ENCODE peak calls at places on chromosomes 3 and 15, in eight cellular contexts. Q is neuronal stem cell; L is ovary; G is ELR; V is activated T-cell treated with anti-CD3 and anti-CD28 coated beads, Interleukin-2, amount 50 U/mL, for 48 hours; I is sciatic nerve; Z is hepatocyte; K is HT1080. B is an unnamed sample.

GRCh38 chr3:195815169-195815771 is 3.5 kb upstream of the MUC4 start:
- DNase-seq in L (no peak), G (peak; percentile 47), K (peak; percentile 75), Q (no peak), V (no peak), Z (peak; percentile 54), I (no peak), B (no peak)

GRCh38 chr3:38031022-38031994 is 1.9 kb upstream of the PLCD1 start:
- DNase-seq in L (peak; percentile 37), Z (peak; percentile 30), I (peak; percentile 68), V (peak; percentile 46), K (peak; percentile 81), Q (no peak), G (peak; percentile 50), B (peak; percentile 41)

GRCh38 chr15:74243431-74243830 is 7.3 kb downstream of the CCDC33 start:
- DNase-seq in V (no peak), Q (no peak), G (no peak), I (no peak), K (no peak), L (no peak), Z (no peak), B (no peak)

GRCh38 chr3:52237006-52237658 is 1.8 kb downstream of the TWF2 start:
- DNase-seq in Z (no peak), I (no peak), L (no peak), G (no peak), Q (no peak), K (no peak), V (no peak), B (no peak)

GRCh38 chr3:144127700-144128099 is 156.1 kb downstream of the DIPK2A start:
- DNase-seq in Z (no peak), V (no peak), I (no peak), K (no peak), Q (no peak), L (no peak), G (no peak), B (no peak)

GRCh38 chr3:25971736-25972135 is 181.8 kb downstream of the OXSM start:
- DNase-seq in Z (no peak), K (no peak), L (no peak), I (no peak), V (no peak), G (no peak), Q (no peak), B (no peak)

GRCh38 chr3:46566040-46566631 is at the start of gene LRRC2:
- DNase-seq in L (peak; percentile 72), V (peak; percentile 28), Q (no peak), G (peak; percentile 64), I (no peak), Z (peak; percentile 68), K (no peak), B (peak; percentile 23)

GRCh38 chr3:68779261-68779660 is 153.1 kb downstream of the TAFA4 start:
- DNase-seq in V (no peak), Z (no peak), I (no peak), K (no peak), L (no peak), Q (no peak), G (no peak), B (no peak)

GRCh38 chr3:148453764-148454163 is 243.9 kb upstream of the AGTR1 start:
- DNase-seq in G (no peak), Q (no peak), Z (peak; percentile 9), L (no peak), V (no peak), I (no peak), K (no peak), B (no peak)

GRCh38 chr3:126113733-126114132 is 29.8 kb upstream of the SLC41A3 start:
- DNase-seq in K (no peak), G (peak; percentile 16), V (no peak), I (peak; percentile 15), Z (no peak), Q (no peak), L (no peak), B (no peak)

GRCh38 chr3:81395739-81396138 is 365.7 kb downstream of the GBE1 start:
- DNase-seq in G (no peak), K (no peak), I (no peak), L (no peak), Z (peak; percentile 6), V (no peak), Q (peak; percentile 2), B (no peak)

GRCh38 chr3:71064976-71065763 is 518.4 kb downstream of the FOXP1 start:
- DNase-seq in V (peak; percentile 74), L (peak; percentile 77), G (peak; percentile 59), Q (peak; percentile 67), Z (peak; percentile 81), I (peak; percentile 75), K (peak; percentile 47), B (peak; percentile 75)

GRCh38 chr3:41209646-41210045 is 10.3 kb downstream of the CTNNB1 start:
- DNase-seq in L (no peak), Q (no peak), V (no peak), Z (no peak), K (no peak), I (no peak), G (no peak), B (no peak)

GRCh38 chr15:92003515-92004067 is 150.1 kb downstream of the SLCO3A1 start:
- DNase-seq in Q (no peak), K (no peak), L (no peak), V (no peak), I (no peak), G (no peak), Z (no peak), B (no peak)

GRCh38 chr3:187745201-187746058 is at the start of gene BCL6:
- DNase-seq in L (peak; percentile 94), K (peak; percentile 97), G (peak; percentile 99), Q (peak; percentile 99), Z (peak; percentile 97), V (peak; percentile 90), I (peak; percentile 96), B (peak; percentile 94)

GRCh38 chr3:168249048-168249538 is 153.4 kb upstream of the GOLIM4 start:
- DNase-seq in G (peak; percentile 21), K (no peak), L (no peak), Z (no peak), V (no peak), Q (no peak), I (no peak), B (no peak)

GRCh38 chr3:120341658-120342346 is 7.4 kb downstream of the LRRC58 start:
- DNase-seq in V (no peak), Q (peak; percentile 59), G (no peak), L (no peak), Z (no peak), I (no peak), K (no peak), B (no peak)

GRCh38 chr15:78937132-78937739 is 7.6 kb downstream of the CTSH start:
- DNase-seq in V (peak; percentile 32), Z (no peak), L (peak; percentile 69), I (no peak), Q (no peak), K (no peak), G (no peak), B (no peak)

GRCh38 chr15:100833432-100834389 is 45.9 kb upstream of the ALDH1A3 start:
- DNase-seq in L (no peak), K (no peak), V (no peak), Z (no peak), G (no peak), I (no peak), Q (no peak), B (no peak)

GRCh38 chr3:30751610-30752299 is 142.7 kb downstream of the GADL1 start:
- DNase-seq in V (peak; percentile 67), L (peak; percentile 37), I (peak; percentile 70), Q (no peak), Z (peak; percentile 49), K (peak; percentile 33), G (peak; percentile 62), B (peak; percentile 30)

GRCh38 chr3:194672876-194673275 is 885 bp upstream of the LSG1 start:
- DNase-seq in G (peak; percentile 16), Z (no peak), V (no peak), L (no peak), Q (peak; percentile 6), I (no peak), K (no peak), B (no peak)

GRCh38 chr15:68683551-68683950 is 104.8 kb downstream of the CORO2B start:
- DNase-seq in I (no peak), L (peak; percentile 6), K (no peak), Z (no peak), V (no peak), G (no peak), Q (no peak), B (no peak)

GRCh38 chr3:40240921-40241320 is 68.6 kb upstream of the EIF1B start:
- DNase-seq in Z (no peak), V (no peak), Q (no peak), I (no peak), G (peak; percentile 1), K (peak; percentile 11), L (no peak), B (no peak)

GRCh38 chr3:148034353-148034752 is 625.2 kb downstream of the ZIC1 start:
- DNase-seq in L (no peak), K (no peak), V (no peak), G (no peak), Z (no peak), I (no peak), Q (no peak), B (no peak)

GRCh38 chr3:114121996-114122709 is 56.7 kb downstream of the DRD3 start:
- DNase-seq in Z (no peak), Q (no peak), G (peak; percentile 65), L (no peak), K (peak; percentile 78), V (no peak), I (no peak), B (no peak)

GRCh38 chr3:94524102-94524922 is 461.5 kb downstream of the NSUN3 start:
- DNase-seq in K (no peak), Q (no peak), I (no peak), G (no peak), L (no peak), V (no peak), Z (peak; percentile 26), B (no peak)

GRCh38 chr3:123949606-123950005 is 11.4 kb downstream of the CCDC14 start:
- DNase-seq in Z (no peak), Q (no peak), I (no peak), G (peak; percentile 62), K (no peak), V (no peak), L (no peak), B (no peak)

GRCh38 chr3:145557405-145557804 is 603.6 kb downstream of the PLOD2 start:
- DNase-seq in Q (no peak), K (peak; percentile 7), L (no peak), I (no peak), V (no peak), Z (peak; percentile 4), G (no peak), B (no peak)

GRCh38 chr15:51969728-51970127 is 1.9 kb downstream of the LEO1 start:
- DNase-seq in L (no peak), K (no peak), Q (no peak), G (peak; percentile 37), V (no peak), Z (no peak), I (no peak), B (no peak)

GRCh38 chr3:125120370-125121122 is 64.7 kb upstream of the HEG1 start:
- DNase-seq in V (no peak), G (no peak), K (no peak), Q (peak; percentile 63), L (no peak), Z (no peak), I (no peak), B (no peak)

GRCh38 chr3:183188895-183189462 is 26.4 kb upstream of the LAMP3 start:
- DNase-seq in I (no peak), Z (peak; percentile 40), Q (peak; percentile 20), V (no peak), L (no peak), G (peak; percentile 41), K (no peak), B (no peak)

GRCh38 chr15:51267047-51267713 is 71.2 kb downstream of the CYP19A1 start:
- DNase-seq in G (peak; percentile 7), Z (no peak), K (no peak), I (no peak), Q (no peak), L (peak; percentile 19), V (no peak), B (no peak)

GRCh38 chr3:155739154-155739553 is 5.7 kb downstream of the PLCH1 start:
- DNase-seq in K (no peak), L (no peak), Z (peak; percentile 41), I (no peak), V (no peak), G (peak; percentile 39), Q (no peak), B (no peak)

GRCh38 chr3:64443553-64444331 is 218.5 kb upstream of the PRICKLE2 start:
- DNase-seq in I (no peak), Q (no peak), G (peak; percentile 37), V (no peak), Z (peak; percentile 53), K (no peak), L (peak; percentile 45), B (no peak)